ENCODE peak calls at places on chromosomes 7 and 10, in eight cellular contexts. Q is COR-L47; Y is HEK293T; O is fibroblast of the aortic adventitia; A is astrocyte of the spinal cord; S is iris pigment epithelial cell; D is stimulated activated naive CD8-positive, alpha-beta T cell treated with anti-CD3 and anti-CD28 coated beads, Interleukin-15, Interleukin-2, amounts not matched to agents 100 U/mL and 50 U/mL, for 24 hours; I is stimulated activated naive B cell treated with anti-CD40 and anti-IgM and Interleukin-4, amounts not matched to agents 10 μg/mL and 1 μg/mL and 100 μg/mL, for 72 hours. K is an unnamed sample.

GRCh38 chr7:88218836-88219605 is 817 bp downstream of the SRI start:
- DNase-seq in Q (peak; percentile 51), Y (peak; percentile 54), O (peak; percentile 57), A (peak; percentile 69), S (peak; percentile 58), D (peak; percentile 43), I (peak; percentile 65), K (peak; percentile 77)

GRCh38 chr7:117157121-117157870 is 165.6 kb downstream of the WNT2 start:
- DNase-seq in Q (no peak), Y (no peak), O (peak; percentile 99), A (peak; percentile 90), S (peak; percentile 93), D (no peak), I (no peak), K (peak; percentile 91)

GRCh38 chr7:37690206-37690605 is 6.6 kb downstream of the GPR141 start:
- DNase-seq in Q (no peak), Y (no peak), O (no peak), A (no peak), S (no peak), D (no peak), I (no peak), K (no peak)

GRCh38 chr10:124354411-124355382 is 64.0 kb downstream of the OAT start:
- DNase-seq in Q (no peak), Y (peak; percentile 78), O (peak; percentile 69), A (peak; percentile 64), S (peak; percentile 80), D (peak; percentile 48), I (peak; percentile 41), K (peak; percentile 91)

GRCh38 chr10:73967022-73967429 is 30.9 kb upstream of the VCL start:
- DNase-seq in Q (no peak), Y (no peak), O (no peak), A (no peak), S (no peak), D (no peak), I (no peak), K (no peak)

GRCh38 chr10:91617073-91617580 is 15.7 kb downstream of the PPP1R3C start:
- DNase-seq in Q (no peak), Y (no peak), O (peak; percentile 89), A (peak; percentile 86), S (peak; percentile 95), D (no peak), I (no peak), K (peak; percentile 73)

GRCh38 chr7:158495780-158496179 is 91.8 kb downstream of the PTPRN2 start:
- DNase-seq in Q (peak; percentile 93), Y (peak; percentile 37), O (no peak), A (no peak), S (no peak), D (peak; percentile 19), I (no peak), K (peak; percentile 2)

GRCh38 chr7:108130261-108130660 is at the start of gene LAMB4:
- DNase-seq in Q (no peak), Y (no peak), O (no peak), A (no peak), S (no peak), D (no peak), I (no peak), K (no peak)

GRCh38 chr7:6027806-6028365 is 3.3 kb upstream of the ANKRD61 start:
- DNase-seq in Q (no peak), Y (no peak), O (no peak), A (no peak), S (no peak), D (no peak), I (no peak), K (no peak)

GRCh38 chr7:51141451-51141971 is 175.1 kb downstream of the COBL start:
- DNase-seq in Q (no peak), Y (peak; percentile 14), O (peak; percentile 73), A (peak; percentile 60), S (peak; percentile 45), D (no peak), I (no peak), K (peak; percentile 84)

GRCh38 chr10:93468532-93469213 is 13.5 kb downstream of the MYOF start:
- DNase-seq in Q (no peak), Y (no peak), O (peak; percentile 95), A (peak; percentile 94), S (peak; percentile 95), D (no peak), I (no peak), K (peak; percentile 88)